ENCODE peak calls at places on chromosomes 6 and 20, in five cellular contexts. L is GM23338, W is OCI-LY7, C is neural progenitor cell, H is endothelial cell of umbilical vein. T is an unnamed sample. For H3K4me1, the result is how much of the 10 kb centered on the place peaks cover.

GRCh38 chr6:4930025-4930692 is 73.7 kb downstream of the RPP40 start:
- DNase-seq in L (no peak), W (no peak), C (no peak), H (no peak), T (no peak)

GRCh38 chr20:13723015-13723414 is 61.7 kb downstream of the ESF1 start:
- DNase-seq in L (no peak), W (no peak), C (peak), H (no peak), T (no peak)

GRCh38 chr6:93417421-93417996 is 1.9 kb downstream of the EPHA7 start:
- DNase-seq in L (no peak), W (no peak), C (no peak), H (peak), T (peak)

GRCh38 chr6:75815756-75816155 is 66.7 kb downstream of the MYO6 start:
- DNase-seq in L (no peak), W (no peak), C (no peak), H (no peak), T (no peak)

GRCh38 chr6:79872986-79873385 is 74.4 kb downstream of the ELOVL4 start:
- DNase-seq in L (no peak), W (no peak), C (no peak), H (no peak), T (peak)

GRCh38 chr6:85600713-85601313 is 7.2 kb upstream of the SNX14 start:
- DNase-seq in L (no peak), W (peak), C (no peak), H (no peak), T (no peak)

GRCh38 chr6:106257195-106257594 is 68.4 kb downstream of the ATG5 start:
- DNase-seq in L (no peak), W (no peak), C (no peak), H (no peak), T (peak)

GRCh38 chr20:50482396-50482890 is 27.7 kb upstream of the PTPN1 start:
- DNase-seq in L (no peak), W (no peak), C (no peak), H (no peak), T (no peak)

GRCh38 chr6:141483561-141484061 is 649.1 kb upstream of the GJE1 start:
- DNase-seq in L (no peak), W (peak), C (no peak), H (peak), T (peak)

GRCh38 chr6:12315292-12316081 is 25.3 kb downstream of the EDN1 start:
- DNase-seq in L (no peak), W (no peak), C (no peak), H (no peak), T (no peak)

GRCh38 chr6:82129814-82130213 is 117.7 kb downstream of the IBTK start:
- DNase-seq in L (no peak), W (no peak), C (no peak), H (no peak), T (no peak)

GRCh38 chr20:12610871-12611270 is 397.9 kb upstream of the SPTLC3 start:
- DNase-seq in L (no peak), W (no peak), C (no peak), H (no peak), T (no peak)

GRCh38 chr6:166466178-166467122 is 83.7 kb upstream of the MPC1 start:
- DNase-seq in L (no peak), W (no peak), C (no peak), H (peak), T (peak)

GRCh38 chr6:24357336-24358218 is at the start of gene DCDC2:
- DNase-seq in L (peak), W (no peak), C (peak), H (no peak), T (no peak)

GRCh38 chr6:10414766-10415592 is at the start of gene TFAP2A:
- DNase-seq in L (peak), W (no peak), C (peak), H (no peak), T (peak)

GRCh38 chr20:35306931-35307517 is 14.8 kb upstream of the FAM83C start:
- DNase-seq in L (peak), W (peak), C (peak), H (peak), T (peak)

GRCh38 chr20:953742-954141 is 37.6 kb upstream of the ANGPT4 start:
- DNase-seq in L (peak), W (no peak), C (peak), H (no peak), T (peak)

GRCh38 chr6:129102741-129103140 is 219.8 kb downstream of the LAMA2 start:
- DNase-seq in L (no peak), W (no peak), C (peak), H (no peak), T (no peak)

GRCh38 chr6:85677243-85677956 is 34.7 kb upstream of the SYNCRIP start:
- DNase-seq in L (no peak), W (peak), C (no peak), H (peak), T (no peak)

GRCh38 chr6:126385536-126385935 is 45.6 kb downstream of the CENPW start:
- DNase-seq in L (no peak), W (no peak), C (no peak), H (no peak), T (no peak)

GRCh38 chr6:6676910-6677441 is 88.5 kb downstream of the LY86 start:
- DNase-seq in L (peak), W (peak), C (peak), H (peak), T (peak)

GRCh38 chr20:63700199-63701050 is 4.0 kb downstream of the TNFRSF6B start:
- DNase-seq in L (no peak), W (no peak), C (no peak), H (no peak), T (no peak)

GRCh38 chr20:11544029-11544678 is 373.5 kb upstream of the BTBD3 start:
- DNase-seq in L (peak), W (peak), C (peak), H (peak), T (peak)

GRCh38 chr6:47794577-47795135 is 12.8 kb downstream of the OPN5 start:
- DNase-seq in L (no peak), W (no peak), C (no peak), H (no peak), T (no peak)

GRCh38 chr20:36210561-36210960 is 25.7 kb upstream of the AAR2 start:
- DNase-seq in L (no peak), W (peak), C (no peak), H (no peak), T (no peak)

GRCh38 chr6:82118150-82118562 is 129.4 kb downstream of the IBTK start:
- DNase-seq in L (no peak), W (no peak), C (no peak), H (no peak), T (no peak)

GRCh38 chr6:165848099-165848461 is 185.0 kb upstream of the PDE10A start:
- DNase-seq in L (peak), W (no peak), C (no peak), H (no peak), T (no peak)

GRCh38 chr20:483791-484644 is 21.7 kb upstream of the TBC1D20 start:
- DNase-seq in L (no peak), W (no peak), C (no peak), H (peak), T (no peak)

GRCh38 chr20:3679749-3680700 is 1.8 kb downstream of the ADAM33 start:
- DNase-seq in L (peak), W (no peak), C (peak), H (no peak), T (no peak)

GRCh38 chr6:147322299-147323162 is 118.3 kb downstream of the STXBP5 start:
- DNase-seq in L (no peak), W (no peak), C (no peak), H (peak), T (no peak)

GRCh38 chr6:133551847-133552331 is 310.7 kb downstream of the EYA4 start:
- DNase-seq in L (no peak), W (no peak), C (no peak), H (no peak), T (peak)

GRCh38 chr20:10922941-10923340 is 249.1 kb upstream of the JAG1 start:
- DNase-seq in L (no peak), W (no peak), C (no peak), H (no peak), T (peak)

GRCh38 chr20:12827796-12828406 is 180.9 kb upstream of the SPTLC3 start:
- DNase-seq in L (peak), W (no peak), C (no peak), H (no peak), T (no peak)

GRCh38 chr20:23165964-23166363 is 79.8 kb upstream of the CD93 start:
- DNase-seq in L (no peak), W (no peak), C (no peak), H (no peak), T (no peak)

GRCh38 chr20:59381658-59382057 is 81.2 kb downstream of the EDN3 start:
- DNase-seq in L (no peak), W (no peak), C (no peak), H (no peak), T (no peak)

GRCh38 chr6:155530219-155530834 is 74.7 kb upstream of the NOX3 start:
- DNase-seq in L (peak), W (peak), C (peak), H (peak), T (peak)

GRCh38 chr20:36394340-36394965 is 88.3 kb downstream of the DLGAP4 start:
- DNase-seq in L (no peak), W (no peak), C (no peak), H (no peak), T (no peak)

GRCh38 chr6:138430361-138431145 is 26.5 kb downstream of the HEBP2 start:
- DNase-seq in L (no peak), W (no peak), C (no peak), H (no peak), T (no peak)

GRCh38 chr6:113375950-113376846 is 480.9 kb upstream of the MARCKS start:
- DNase-seq in L (no peak), W (no peak), C (no peak), H (peak), T (peak)

DNA sequence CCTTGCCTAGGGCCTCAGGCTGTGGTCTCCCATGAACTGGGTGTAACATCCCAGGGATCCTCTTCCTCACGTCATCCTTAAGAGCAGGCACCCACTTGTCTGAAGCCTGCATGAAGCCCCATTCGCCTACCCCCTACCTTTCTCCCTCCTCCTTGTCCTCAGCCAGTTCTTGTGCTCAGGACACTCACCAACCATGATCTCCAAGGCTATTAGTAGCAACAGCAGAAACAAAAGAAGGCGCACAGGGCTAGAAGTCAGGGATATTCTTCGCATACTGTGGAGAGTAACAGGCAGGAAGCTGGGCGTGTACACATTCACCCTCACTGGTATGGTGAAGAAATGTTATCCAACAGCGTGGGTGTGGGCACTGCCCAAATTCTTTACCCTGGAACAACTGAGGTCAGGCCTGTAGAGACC is 7.3 kb downstream of the RAET1E start:
- DNase-seq in L (no peak), W (no peak), C (no peak), H (no peak), T (no peak)
- H3K4me1 ChIP-seq in L (under half), W (under half), C (under half), H (under half), T (under half)

DNA sequence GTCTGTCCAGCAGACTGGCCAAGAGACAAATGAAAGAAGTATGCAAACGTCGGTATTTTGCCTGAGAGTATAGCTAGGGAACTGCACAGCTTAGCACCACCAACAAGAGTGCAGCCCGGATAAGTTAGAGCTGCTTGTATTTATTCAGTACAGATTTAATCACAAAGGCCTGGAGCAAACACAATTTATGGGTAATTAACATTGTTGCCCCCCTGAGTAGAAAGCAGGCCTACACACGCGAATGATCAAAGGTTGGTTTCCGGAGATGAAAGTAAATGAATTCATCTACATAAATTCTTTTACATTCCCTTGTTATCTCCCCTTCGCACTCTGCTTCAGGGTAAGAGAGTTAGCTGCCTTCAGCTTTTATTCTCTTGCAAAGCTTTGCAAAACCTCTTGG is 24.7 kb upstream of the CRISP1 start:
- DNase-seq in L (peak), W (no peak), C (peak), H (no peak), T (no peak)
- H3K27ac ChIP-seq in L (no peak), W (no peak), C (no peak), H (no peak), T (no peak)

DNA sequence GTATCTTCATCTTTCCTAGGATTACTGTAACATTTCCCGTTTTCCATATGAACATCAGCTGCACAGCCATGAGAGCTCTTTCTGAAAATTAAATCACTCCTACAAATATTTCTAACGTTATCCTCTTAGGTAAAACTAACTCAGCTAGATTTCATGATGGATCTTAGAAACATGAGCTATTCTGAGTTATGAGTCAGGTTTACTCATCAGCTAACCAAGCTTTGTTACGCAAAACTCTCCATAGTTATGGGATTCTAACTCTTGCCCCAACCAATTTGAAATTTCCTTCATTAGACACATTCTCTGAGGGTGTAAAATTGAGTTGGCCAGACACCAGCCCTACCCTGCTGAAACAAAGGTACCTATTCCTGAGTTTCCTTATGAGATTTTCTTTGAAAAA is 14.0 kb downstream of the DEFB110 start:
- DNase-seq in L (no peak), W (no peak), C (no peak), H (no peak), T (peak)
- H3K4me2 ChIP-seq in L (no peak), W (no peak), C (no peak), H (no peak), T (no peak)

DNA sequence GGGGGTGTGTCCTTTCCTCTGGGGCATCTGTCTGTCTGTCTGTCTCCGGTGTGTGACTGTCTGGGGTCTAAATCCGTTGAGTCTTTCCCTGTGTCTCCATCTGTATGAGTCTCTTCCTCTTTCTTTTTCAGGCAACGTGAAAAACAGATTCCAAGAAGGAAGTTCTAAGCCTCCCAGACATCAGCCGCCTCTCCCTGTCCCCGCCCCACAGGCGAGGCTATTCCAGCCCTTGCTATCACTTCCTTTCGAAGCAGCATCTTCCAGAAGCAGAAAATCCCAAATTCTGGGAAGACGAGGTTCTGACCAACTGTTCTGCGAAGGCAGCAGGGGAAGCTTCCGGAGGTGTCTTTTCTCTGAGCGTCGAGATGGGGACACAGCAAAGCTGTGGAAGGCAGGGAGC is 34.0 kb downstream of the PMEPA1 start:
- DNase-seq in L (no peak), W (no peak), C (no peak), H (no peak), T (no peak)
- H3K4me1 ChIP-seq in L (under half), W (under half), C (under half), H (under half), T (under half)

GRCh38 chr20:24506696-24507095 is 37.3 kb downstream of the SYNDIG1 start:
- DNase-seq in L (no peak), W (no peak), C (no peak), H (no peak), T (no peak)

GRCh38 chr20:24503352-24503931 is 34.0 kb downstream of the SYNDIG1 start:
- DNase-seq in L (no peak), W (no peak), C (no peak), H (no peak), T (no peak)

GRCh38 chr20:24502661-24503060 is 33.2 kb downstream of the SYNDIG1 start:
- DNase-seq in L (no peak), W (no peak), C (no peak), H (no peak), T (no peak)

GRCh38 chr20:24506146-24506545 is 36.7 kb downstream of the SYNDIG1 start:
- DNase-seq in L (no peak), W (no peak), C (no peak), H (no peak), T (no peak)

GRCh38 chr20:24504331-24505285 is 35.2 kb downstream of the SYNDIG1 start:
- DNase-seq in L (no peak), W (no peak), C (no peak), H (no peak), T (no peak)
- H3K27ac ChIP-seq in L (no peak), W (no peak), C (no peak), H (no peak), T (no peak)

GRCh38 chr6:46135176-46135575 is 5.4 kb downstream of the ENPP4 start:
- DNase-seq in L (no peak), W (no peak), C (no peak), H (no peak), T (no peak)
- H3K4me2 ChIP-seq in L (no peak), W (no peak), C (no peak), H (no peak), T (no peak)

DNA sequence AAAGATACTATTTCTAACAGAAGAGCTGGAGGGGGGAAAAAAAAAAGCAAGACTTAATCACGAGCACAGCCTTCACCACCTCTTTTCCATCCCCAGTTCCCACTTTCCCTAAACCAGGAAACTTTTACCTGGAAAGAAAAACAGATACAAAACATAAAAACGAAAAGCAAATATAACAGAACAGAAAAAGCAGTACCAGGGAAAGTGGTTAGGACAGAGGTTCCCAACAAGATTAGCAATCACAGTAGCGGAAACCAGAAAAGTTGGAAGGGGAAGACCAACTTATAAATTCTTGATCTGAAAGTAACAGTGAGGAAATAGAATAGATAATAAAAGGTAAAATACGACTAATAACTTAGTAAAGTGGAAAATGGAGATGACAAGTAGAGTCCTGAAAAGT is 1.2 kb downstream of the DDX39B start:
- DNase-seq in L (no peak), W (no peak), C (no peak), H (no peak), T (no peak)
- H3K4me1 ChIP-seq in L (under half), W (under half), C (under half), H (under half), T (under half)

DNA sequence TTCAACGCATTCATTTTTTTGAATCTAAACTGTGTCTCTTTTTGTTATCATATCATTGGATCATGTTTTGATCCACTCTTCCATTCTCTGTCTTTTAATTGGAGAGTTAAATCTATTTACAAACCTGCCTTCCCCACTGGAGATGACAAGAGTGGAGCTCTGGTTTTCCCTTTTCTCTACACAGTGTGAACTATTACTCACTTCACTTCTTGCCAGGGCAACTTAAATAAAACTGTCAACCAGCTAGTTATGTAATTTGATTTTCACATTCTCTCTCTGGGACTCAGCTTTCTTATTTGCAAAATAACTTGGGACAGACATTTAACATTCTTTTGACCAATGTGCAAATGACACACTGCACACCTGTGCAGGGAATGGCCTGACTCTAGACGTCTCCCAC is 230.8 kb upstream of the CST7 start:
- DNase-seq in L (no peak), W (no peak), C (no peak), H (no peak), T (no peak)
- H3K27ac ChIP-seq in L (no peak), W (no peak), C (no peak), H (no peak), T (no peak)

DNA sequence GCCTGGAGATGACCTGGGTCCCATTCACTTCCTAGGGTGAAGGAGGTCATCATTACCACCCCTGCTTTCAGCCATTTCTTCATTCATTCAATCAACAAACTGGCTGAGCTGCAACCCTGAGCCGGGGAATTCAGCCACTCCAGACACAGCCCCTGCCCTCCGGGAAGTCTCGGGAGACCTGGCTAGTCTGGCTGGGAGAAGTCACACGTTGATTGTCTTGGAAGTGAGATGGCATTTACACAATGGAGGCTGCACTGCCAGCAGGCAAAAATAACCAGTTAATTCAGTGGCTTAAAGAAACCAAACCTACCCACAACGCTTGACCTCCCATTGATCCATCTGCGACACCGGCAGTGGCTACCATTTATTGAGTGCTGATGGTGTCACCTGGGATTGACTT is 2.0 kb upstream of the PMEPA1 start:
- DNase-seq in L (no peak), W (no peak), C (no peak), H (no peak), T (no peak)
- H3K4me2 ChIP-seq in L (no peak), W (peak), C (no peak), H (no peak), T (peak)

GRCh38 chr6:109202409-109203264 is 107.3 kb downstream of the CEP57L1 start:
- DNase-seq in L (peak), W (no peak), C (no peak), H (no peak), T (peak)

GRCh38 chr6:109204511-109204910 is 109.2 kb downstream of the CEP57L1 start:
- DNase-seq in L (no peak), W (no peak), C (no peak), H (no peak), T (peak)
- H3K4me1 ChIP-seq in L (under half), W (under half), C (under half), H (under half), T (under half)